ENCODE peak calls at places on chromosomes 11 and 22, in eight cellular contexts. I is GM23248, B is OCI-LY7, U is A549, T is fibroblast of lung, V is IMR-90, C is mesenchymal stem cell, S is astrocyte. K is an unnamed sample.
A peak's percentile ranks its signal among the peaks of the same experiment; 100 is the strongest.

GRCh38 chr11:116828632-116829524 is 829 bp upstream of the APOC3 start:
- DNase-seq in I (no peak), B (no peak), U (no peak), T (no peak), V (no peak), C (no peak), S (no peak), K (no peak)

GRCh38 chr11:64810271-64810890 is at the start of gene MEN1:
- DNase-seq in I (peak; percentile 98), B (peak; percentile 95), U (peak; percentile 98), T (peak; percentile 94), V (peak; percentile 93), C (peak; percentile 96), S (peak; percentile 89), K (peak; percentile 99)

GRCh38 chr22:23744485-23744884 is 6.4 kb downstream of the ZNF70 start:
- DNase-seq in I (no peak), B (no peak), U (no peak), T (no peak), V (no peak), C (no peak), S (no peak), K (no peak)

GRCh38 chr11:64007629-64008282 is 21.5 kb downstream of the OTUB1 start:
- DNase-seq in I (peak; percentile 84), B (no peak), U (peak; percentile 86), T (peak; percentile 18), V (no peak), C (peak; percentile 64), S (no peak), K (no peak)

GRCh38 chr11:64141081-64141783 is 24.7 kb downstream of the MACROD1 start:
- DNase-seq in I (no peak), B (no peak), U (no peak), T (no peak), V (no peak), C (no peak), S (no peak), K (no peak)

GRCh38 chr11:108530426-108530825 is 32.2 kb upstream of the POGLUT3 start:
- DNase-seq in I (no peak), B (no peak), U (no peak), T (no peak), V (no peak), C (no peak), S (no peak), K (no peak)

GRCh38 chr11:60500276-60500935 is 7.8 kb downstream of the MS4A12 start:
- DNase-seq in I (peak; percentile 6), B (no peak), U (no peak), T (no peak), V (no peak), C (no peak), S (no peak), K (no peak)

GRCh38 chr11:62125881-62126280 is 2.1 kb downstream of the INCENP start:
- DNase-seq in I (no peak), B (peak; percentile 18), U (no peak), T (no peak), V (no peak), C (no peak), S (no peak), K (no peak)

GRCh38 chr22:31124811-31125465 is 2.2 kb downstream of the INPP5J start:
- DNase-seq in I (no peak), B (no peak), U (no peak), T (no peak), V (no peak), C (no peak), S (no peak), K (no peak)

GRCh38 chr11:112352907-112353306 is 92.2 kb upstream of the PLET1 start:
- DNase-seq in I (peak; percentile 12), B (no peak), U (no peak), T (no peak), V (peak; percentile 44), C (no peak), S (no peak), K (peak; percentile 8)

GRCh38 chr11:8829556-8829955 is 81.4 kb upstream of the AKIP1 start:
- DNase-seq in I (no peak), B (no peak), U (no peak), T (no peak), V (no peak), C (no peak), S (no peak), K (no peak)

GRCh38 chr11:117713676-117714075 is 83.3 kb downstream of the DSCAML1 start:
- DNase-seq in I (no peak), B (no peak), U (no peak), T (no peak), V (no peak), C (no peak), S (no peak), K (no peak)

GRCh38 chr11:73321342-73322110 is 13.4 kb downstream of the ARHGEF17 start:
- DNase-seq in I (peak; percentile 61), B (peak; percentile 35), U (no peak), T (peak; percentile 93), V (peak; percentile 84), C (peak; percentile 92), S (peak; percentile 70), K (no peak)

GRCh38 chr11:60788401-60789110 is 3.4 kb downstream of the MS4A10 start:
- DNase-seq in I (no peak), B (no peak), U (no peak), T (no peak), V (no peak), C (no peak), S (no peak), K (no peak)

GRCh38 chr22:29146101-29146560 is 59.6 kb upstream of the EMID1 start:
- DNase-seq in I (no peak), B (no peak), U (no peak), T (no peak), V (no peak), C (no peak), S (no peak), K (no peak)

GRCh38 chr11:126282361-126282741 is 542 bp upstream of the TIRAP start:
- DNase-seq in I (peak; percentile 78), B (peak; percentile 35), U (no peak), T (peak; percentile 41), V (peak; percentile 35), C (peak; percentile 38), S (peak; percentile 23), K (peak; percentile 34)

GRCh38 chr11:102436546-102436945 is 16.0 kb downstream of the TMEM123 start:
- DNase-seq in I (peak; percentile 89), B (no peak), U (no peak), T (peak; percentile 61), V (peak; percentile 70), C (no peak), S (no peak), K (no peak)
- H3K4me1 ChIP-seq in I (peaks cover 25% of the 10 kb centered on the region), B (peaks cover 4% of the 10 kb centered on the region), U (no peaks in the 10 kb centered on the region), T (no peaks in the 10 kb centered on the region), V (peaks cover 4% of the 10 kb centered on the region), C (no peaks in the 10 kb centered on the region), S (no peaks in the 10 kb centered on the region), K (no peaks in the 10 kb centered on the region)

GRCh38 chr22:50569041-50569459 is 6.3 kb upstream of the SYCE3 start:
- DNase-seq in I (no peak), B (no peak), U (no peak), T (no peak), V (no peak), C (no peak), S (no peak), K (no peak)

GRCh38 chr22:50568626-50569025 is 5.9 kb upstream of the SYCE3 start:
- DNase-seq in I (no peak), B (no peak), U (no peak), T (no peak), V (no peak), C (no peak), S (no peak), K (no peak)

GRCh38 chr22:50571264-50572175 is 6.7 kb downstream of the CPT1B start:
- DNase-seq in I (no peak), B (no peak), U (no peak), T (no peak), V (no peak), C (no peak), S (no peak), K (no peak)

GRCh38 chr22:50570861-50571260 is 7.4 kb downstream of the CPT1B start:
- DNase-seq in I (no peak), B (no peak), U (no peak), T (no peak), V (no peak), C (no peak), S (no peak), K (no peak)

GRCh38 chr22:50569896-50570535 is 7.3 kb upstream of the SYCE3 start:
- DNase-seq in I (no peak), B (peak; percentile 67), U (no peak), T (no peak), V (no peak), C (no peak), S (no peak), K (no peak)
- H3K4me2 ChIP-seq in I (no peak overlapping the region), B (peak overlapping the region; percentile 47), U (no peak overlapping the region), T (no peak overlapping the region), V (no peak overlapping the region), C (no peak overlapping the region), S (no peak overlapping the region), K (no peak overlapping the region)

DNA sequence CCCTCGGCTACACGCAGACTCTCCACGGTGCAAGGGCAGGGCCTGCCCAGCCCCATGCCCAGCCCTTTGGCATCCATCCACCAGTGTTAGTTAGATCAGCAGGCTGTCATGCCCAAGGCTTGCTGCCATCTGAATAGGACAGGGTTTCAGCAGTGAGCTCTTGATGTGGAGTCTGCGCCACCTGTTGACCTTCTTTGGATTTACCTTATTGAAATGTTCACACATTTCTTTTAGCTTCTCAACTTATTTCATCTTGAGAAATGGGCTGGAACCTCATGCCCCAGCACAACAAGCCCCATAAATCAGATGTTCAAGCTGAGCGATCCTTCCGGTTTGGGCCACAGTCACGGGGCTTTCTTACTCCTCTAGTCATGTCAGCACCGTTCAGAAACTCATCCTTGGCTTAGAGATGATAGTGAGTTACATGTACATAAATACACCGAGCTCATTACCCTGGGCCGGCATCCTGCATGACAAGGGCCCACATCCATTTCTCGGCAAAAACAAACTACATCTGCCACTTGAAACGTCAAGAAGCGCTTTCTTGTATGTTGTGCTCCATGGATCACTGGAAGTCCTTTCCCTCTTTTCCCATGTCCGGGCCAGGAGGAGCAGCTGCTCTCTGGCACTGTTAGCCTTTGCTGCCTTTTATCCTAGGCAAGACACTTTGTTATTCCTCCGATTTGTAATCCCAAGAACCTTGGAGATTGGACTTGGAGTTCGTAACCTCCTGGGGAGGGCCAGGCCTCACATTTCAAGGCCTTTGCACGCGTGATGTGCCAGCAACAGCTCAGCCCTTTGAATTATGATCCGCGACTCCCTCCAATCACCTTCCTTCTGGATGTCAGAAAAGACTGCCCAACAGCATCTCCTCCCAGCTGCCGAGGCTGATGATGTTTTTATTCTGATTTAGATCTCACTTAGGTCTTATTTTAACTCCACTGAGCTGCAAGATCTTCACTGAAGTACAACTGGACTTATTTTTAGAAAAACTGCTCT is 61.9 kb downstream of the PARVB start:
- DNase-seq in I (peak; percentile 90), B (peak; percentile 59), U (peak; percentile 57), T (peak; percentile 67), V (peak; percentile 53), C (peak; percentile 39), S (peak; percentile 60), K (peak; percentile 90)
- H3K4me1 ChIP-seq in I (peaks cover 36% of the 10 kb centered on the region), B (no peaks in the 10 kb centered on the region), U (peaks cover 6% of the 10 kb centered on the region), T (no peaks in the 10 kb centered on the region), V (peaks cover 10% of the 10 kb centered on the region), C (peaks cover 5% of the 10 kb centered on the region), S (peaks cover 13% of the 10 kb centered on the region), K (no peaks in the 10 kb centered on the region)

DNA sequence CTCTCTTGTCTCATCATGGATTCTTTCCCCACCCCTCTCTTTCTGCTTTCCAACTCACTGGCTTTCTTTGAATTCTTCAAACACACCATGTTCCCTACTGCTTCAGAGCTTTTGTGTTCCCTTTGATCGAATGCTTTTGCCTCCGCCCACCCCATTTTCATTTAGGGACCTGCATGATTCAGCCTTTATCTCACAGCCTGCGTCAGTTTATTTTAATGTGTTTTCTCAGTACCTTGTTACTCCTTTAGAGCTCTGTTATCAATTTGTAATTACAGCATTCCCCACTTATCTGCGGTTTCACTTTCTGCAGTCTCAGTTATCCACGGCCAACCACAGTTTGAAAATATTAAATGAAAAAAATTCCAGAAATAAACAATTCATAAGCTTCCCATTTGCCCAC is 451.3 kb downstream of the METTL15 start:
- DNase-seq in I (no peak), B (no peak), U (no peak), T (peak; percentile 33), V (peak; percentile 83), C (peak; percentile 6), S (peak; percentile 86), K (no peak)
- H3K4me2 ChIP-seq in I (no peak overlapping the region), B (no peak overlapping the region), U (no peak overlapping the region), T (no peak overlapping the region), V (peak overlapping the region; percentile 95), C (no peak overlapping the region), S (peak overlapping the region; percentile 54), K (no peak overlapping the region)

K was measured in PC-3.